ENCODE peak calls at places on chromosome 10, in five cellular contexts. F, O, V, A and P are unnamed samples.

GRCh38 chr10:110404374-110404773 is 93.3 kb upstream of the DUSP5 start:
- DNase-seq in F (no peak), O (no peak), V (no peak), A (no peak), P (no peak)

GRCh38 chr10:33179056-33179455 is 155.4 kb downstream of the NRP1 start:
- DNase-seq in F (no peak), O (no peak), V (no peak), A (no peak), P (no peak)

GRCh38 chr10:1412531-1413189 is 324.7 kb downstream of the ADARB2 start:
- DNase-seq in F (no peak), O (no peak), V (no peak), A (no peak), P (no peak)

GRCh38 chr10:63553031-63553430 is 31.8 kb downstream of the REEP3 start:
- DNase-seq in F (no peak), O (peak; percentile 83), V (peak; percentile 92), A (no peak), P (peak; percentile 72)

GRCh38 chr10:89242840-89243586 is 8.6 kb downstream of the LIPA start:
- DNase-seq in F (no peak), O (no peak), V (no peak), A (no peak), P (no peak)

GRCh38 chr10:86170255-86171153 is 196.1 kb downstream of the GRID1 start:
- DNase-seq in F (no peak), O (no peak), V (no peak), A (no peak), P (no peak)

GRCh38 chr10:103980246-103980906 is 13.4 kb downstream of the SLK start:
- DNase-seq in F (no peak), O (no peak), V (no peak), A (no peak), P (no peak)

GRCh38 chr10:103691267-103691666 is 164.1 kb downstream of the SH3PXD2A start:
- DNase-seq in F (no peak), O (no peak), V (no peak), A (no peak), P (no peak)

GRCh38 chr10:260819-261429 is 125.7 kb downstream of the ZMYND11 start:
- DNase-seq in F (no peak), O (no peak), V (no peak), A (no peak), P (no peak)

GRCh38 chr10:20767028-20767427 is 130.1 kb downstream of the NEBL start:
- DNase-seq in F (no peak), O (peak; percentile 4), V (peak; percentile 60), A (no peak), P (peak; percentile 43)

GRCh38 chr10:114367041-114367675 is 37.1 kb downstream of the AFAP1L2 start:
- DNase-seq in F (no peak), O (no peak), V (no peak), A (no peak), P (peak; percentile 27)

GRCh38 chr10:42930516-42931205 is 146.2 kb upstream of the RET start:
- DNase-seq in F (no peak), O (no peak), V (no peak), A (no peak), P (no peak)

GRCh38 chr10:3495281-3495680 is 289.7 kb downstream of the KLF6 start:
- DNase-seq in F (no peak), O (peak; percentile 64), V (no peak), A (no peak), P (peak; percentile 20)

GRCh38 chr10:43692051-43692825 is 43.6 kb upstream of the ZNF32 start:
- DNase-seq in F (no peak), O (peak; percentile 60), V (no peak), A (no peak), P (peak; percentile 96)

GRCh38 chr10:87752571-87752970 is 65.5 kb downstream of the ATAD1 start:
- DNase-seq in F (no peak), O (peak; percentile 65), V (peak; percentile 71), A (no peak), P (peak; percentile 59)

GRCh38 chr10:66837990-66838389 is 87.8 kb upstream of the LRRTM3 start:
- DNase-seq in F (no peak), O (peak; percentile 64), V (no peak), A (no peak), P (peak; percentile 51)

GRCh38 chr10:96586419-96587254 is at the start of gene TM9SF3:
- DNase-seq in F (peak; percentile 87), O (peak; percentile 92), V (peak; percentile 85), A (peak; percentile 74), P (peak; percentile 85)

GRCh38 chr10:127148933-127149220 is 47.5 kb downstream of the INSYN2A start:
- DNase-seq in F (no peak), O (peak; percentile 64), V (peak; percentile 86), A (no peak), P (peak; percentile 78)

GRCh38 chr10:8042032-8042863 is 12.2 kb upstream of the GATA3 start:
- DNase-seq in F (no peak), O (no peak), V (no peak), A (no peak), P (no peak)

GRCh38 chr10:77626266-77626935 is 11.2 kb downstream of the KCNMA1 start:
- DNase-seq in F (no peak), O (peak; percentile 50), V (no peak), A (no peak), P (no peak)
- TF ChIP-seq CTCF in F (no peak), O (no peak), V (no peak), A (no peak), P (no peak)

GRCh38 chr10:113080621-113081229 is 130.7 kb downstream of the TCF7L2 start:
- DNase-seq in F (no peak), O (peak; percentile 57), V (no peak), A (no peak), P (no peak)
- TF ChIP-seq CTCF in F (no peak), O (peak; percentile 32), V (no peak), A (peak; percentile 26), P (peak; percentile 20)

GRCh38 chr10:34587002-34587740 is 227.9 kb downstream of the PARD3 start:
- DNase-seq in F (no peak), O (no peak), V (peak; percentile 25), A (no peak), P (no peak)

GRCh38 chr10:34589275-34589674 is 225.8 kb downstream of the PARD3 start:
- DNase-seq in F (no peak), O (no peak), V (no peak), A (no peak), P (no peak)

GRCh38 chr10:34593955-34594354 is 221.1 kb downstream of the PARD3 start:
- DNase-seq in F (no peak), O (no peak), V (peak; percentile 50), A (no peak), P (no peak)

GRCh38 chr10:34585422-34586115 is 229.5 kb downstream of the PARD3 start:
- DNase-seq in F (no peak), O (no peak), V (no peak), A (no peak), P (no peak)

DNA sequence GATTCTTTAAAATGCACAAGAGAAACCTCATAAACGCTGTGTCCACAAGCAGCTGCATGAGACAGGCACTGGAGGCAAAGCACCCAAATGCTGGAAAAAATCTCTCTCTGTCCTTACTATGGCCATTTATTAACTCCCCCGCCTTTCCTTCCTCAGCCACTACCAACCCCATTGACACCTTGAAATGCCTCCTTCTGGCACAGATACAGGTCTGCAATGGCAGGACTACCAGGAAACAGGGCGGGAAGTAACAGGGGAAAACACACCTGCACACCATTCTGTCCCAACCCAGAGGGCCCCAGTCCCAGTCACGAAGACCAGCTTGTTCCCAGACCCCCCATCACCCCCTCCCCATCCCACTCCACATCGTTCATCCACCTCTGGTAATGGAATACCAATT is 224.3 kb downstream of the PARD3 start:
- DNase-seq in F (no peak), O (no peak), V (no peak), A (no peak), P (no peak)
- TF ChIP-seq CTCF in F (no peak), O (no peak), V (no peak), A (no peak), P (no peak)

DNA sequence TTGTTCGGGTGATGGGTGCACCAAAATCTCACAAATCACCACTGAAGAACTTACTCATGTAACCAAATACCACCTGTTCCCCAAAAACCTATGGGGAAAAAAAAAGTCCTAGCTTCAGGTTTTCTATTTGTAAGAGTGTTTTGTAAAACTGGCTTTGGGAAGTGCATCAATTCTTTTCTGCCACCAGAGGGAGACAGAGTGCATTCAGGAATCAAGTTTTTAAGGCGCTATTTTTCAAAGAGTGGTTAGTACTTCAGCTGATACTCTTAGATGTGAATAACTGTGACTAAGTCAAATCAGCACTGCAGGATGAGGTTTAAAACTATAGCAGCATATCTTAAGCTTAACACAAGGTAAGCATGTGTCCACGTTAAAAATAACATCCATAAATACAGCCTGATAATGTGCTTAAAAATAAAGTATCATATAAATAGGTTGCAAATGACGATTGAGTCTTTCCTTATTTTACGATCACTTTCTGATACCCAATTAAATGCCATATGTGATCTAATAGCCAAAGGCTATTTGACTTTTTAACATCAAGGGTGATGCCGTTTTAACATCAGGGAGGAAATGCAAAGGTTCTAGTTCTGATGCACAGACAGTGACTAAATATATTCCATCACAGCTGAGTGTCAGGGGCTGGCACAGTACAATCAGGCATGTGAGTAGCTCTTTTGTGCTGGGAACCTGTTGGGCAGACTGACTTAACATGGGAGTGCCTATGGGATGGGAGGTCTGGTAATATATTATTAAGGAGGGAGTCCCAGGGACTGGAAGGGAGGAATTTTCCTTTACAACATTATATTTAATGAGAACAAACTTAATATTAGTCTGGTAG is 10.6 kb upstream of the LYZL2 start:
- DNase-seq in F (no peak), O (peak; percentile 76), V (peak; percentile 32), A (no peak), P (peak; percentile 85)
- TF ChIP-seq CTCF in F (peak; percentile 74), O (peak; percentile 90), V (peak; percentile 88), A (peak; percentile 89), P (peak; percentile 94)

GRCh38 chr10:125174360-125174759 is 14.0 kb upstream of the CTBP2 start:
- DNase-seq in F (no peak), O (no peak), V (no peak), A (no peak), P (no peak)
- TF ChIP-seq CTCF in F (no peak), O (no peak), V (no peak), A (no peak), P (no peak)

GRCh38 chr10:73905256-73906018 is 5.5 kb upstream of the PLAU start:
- DNase-seq in F (no peak), O (no peak), V (no peak), A (no peak), P (no peak)
- TF ChIP-seq CTCF in F (no peak), O (no peak), V (no peak), A (no peak), P (no peak)

GRCh38 chr10:53918755-53919154 is 882.3 kb downstream of the PCDH15 start:
- DNase-seq in F (no peak), O (no peak), V (no peak), A (no peak), P (no peak)
- TF ChIP-seq CTCF in F (no peak), O (no peak), V (no peak), A (peak; percentile 23), P (no peak)

DNA sequence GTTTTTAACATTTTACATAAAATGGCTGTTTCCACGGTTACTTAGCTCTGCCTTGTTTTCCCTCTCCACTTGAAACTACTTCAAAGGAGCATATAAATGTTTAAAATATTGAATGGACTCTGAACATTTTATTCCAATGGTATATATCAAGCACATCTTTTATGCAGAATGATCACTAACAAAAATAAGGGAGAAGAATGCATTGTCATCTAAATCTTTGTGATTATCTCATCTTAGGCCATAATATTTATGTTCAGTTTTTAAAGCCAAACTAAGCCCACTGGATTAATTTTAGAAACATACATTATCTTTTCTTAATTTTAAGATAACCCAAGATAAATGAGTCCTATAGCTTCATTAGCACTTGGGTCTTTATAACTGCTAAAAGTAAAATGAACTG is 13.4 kb upstream of the EBLN1 start:
- DNase-seq in F (no peak), O (no peak), V (no peak), A (no peak), P (no peak)
- TF ChIP-seq CTCF in F (no peak), O (no peak), V (no peak), A (no peak), P (no peak)